ENCODE peak calls at places on chromosomes 2 and 18, in five cellular contexts. One of them, this sample, is unnamed. For H3K9me2, the result is how much of the 10 kb centered on the place peaks cover.

GRCh38 chr2:54329482-54330225 is 73.6 kb upstream of the TSPYL6 start:
- DNase-seq in OCI-LY7: peak
- DNase-seq in GM23338: no peak
- DNase-seq in SK-N-SH: peak
- DNase-seq in HCT116: no peak
- DNase-seq in this sample: peak

GRCh38 chr18:54149078-54149697 is 75.3 kb downstream of the MBD2 start:
- DNase-seq in OCI-LY7: no peak
- DNase-seq in GM23338: peak
- DNase-seq in SK-N-SH: no peak
- DNase-seq in HCT116: peak
- DNase-seq in this sample: peak

GRCh38 chr2:147358375-147358774 is 486.5 kb upstream of the ACVR2A start:
- DNase-seq in OCI-LY7: no peak
- DNase-seq in GM23338: no peak
- DNase-seq in SK-N-SH: no peak
- DNase-seq in HCT116: no peak
- DNase-seq in this sample: no peak

GRCh38 chr18:12361770-12362378 is 15.2 kb downstream of the AFG3L2 start:
- DNase-seq in OCI-LY7: no peak
- DNase-seq in GM23338: no peak
- DNase-seq in SK-N-SH: peak
- DNase-seq in HCT116: no peak
- DNase-seq in this sample: peak

GRCh38 chr2:26692814-26693286 is 328 bp downstream of the KCNK3 start:
- DNase-seq in OCI-LY7: no peak
- DNase-seq in GM23338: peak
- DNase-seq in SK-N-SH: peak
- DNase-seq in HCT116: no peak
- DNase-seq in this sample: no peak

GRCh38 chr18:1784113-1784512 is 787.2 kb downstream of the METTL4 start:
- DNase-seq in OCI-LY7: no peak
- DNase-seq in GM23338: peak
- DNase-seq in SK-N-SH: no peak
- DNase-seq in HCT116: no peak
- DNase-seq in this sample: no peak

GRCh38 chr2:187890690-187891089 is 336.5 kb upstream of the TFPI start:
- DNase-seq in OCI-LY7: no peak
- DNase-seq in GM23338: peak
- DNase-seq in SK-N-SH: no peak
- DNase-seq in HCT116: no peak
- DNase-seq in this sample: no peak

GRCh38 chr2:177604291-177605065 is 211.9 kb downstream of the AGPS start:
- DNase-seq in OCI-LY7: peak
- DNase-seq in GM23338: peak
- DNase-seq in SK-N-SH: peak
- DNase-seq in HCT116: peak
- DNase-seq in this sample: peak

GRCh38 chr2:36672199-36672598 is 24.3 kb upstream of the VIT start:
- DNase-seq in OCI-LY7: peak
- DNase-seq in GM23338: peak
- DNase-seq in SK-N-SH: no peak
- DNase-seq in HCT116: peak
- DNase-seq in this sample: peak

GRCh38 chr2:39095624-39096023 is 25.2 kb downstream of the SOS1 start:
- DNase-seq in OCI-LY7: no peak
- DNase-seq in GM23338: no peak
- DNase-seq in SK-N-SH: no peak
- DNase-seq in HCT116: no peak
- DNase-seq in this sample: no peak

GRCh38 chr18:35605686-35606417 is 24.3 kb downstream of the GALNT1 start:
- DNase-seq in OCI-LY7: no peak
- DNase-seq in GM23338: no peak
- DNase-seq in SK-N-SH: no peak
- DNase-seq in HCT116: no peak
- DNase-seq in this sample: peak

GRCh38 chr18:34977787-34978532 is 63.3 kb upstream of the MAPRE2 start:
- DNase-seq in OCI-LY7: peak
- DNase-seq in GM23338: peak
- DNase-seq in SK-N-SH: peak
- DNase-seq in HCT116: no peak
- DNase-seq in this sample: no peak

GRCh38 chr2:102046135-102046901 is 54.6 kb downstream of the IL1R2 start:
- DNase-seq in OCI-LY7: no peak
- DNase-seq in GM23338: no peak
- DNase-seq in SK-N-SH: no peak
- DNase-seq in HCT116: no peak
- DNase-seq in this sample: no peak

GRCh38 chr2:203341741-203342310 is 13.6 kb downstream of the ABI2 start:
- DNase-seq in OCI-LY7: no peak
- DNase-seq in GM23338: no peak
- DNase-seq in SK-N-SH: no peak
- DNase-seq in HCT116: no peak
- DNase-seq in this sample: peak

GRCh38 chr2:85326946-85327756 is 638 bp downstream of the TGOLN2 start:
- DNase-seq in OCI-LY7: peak
- DNase-seq in GM23338: peak
- DNase-seq in SK-N-SH: no peak
- DNase-seq in HCT116: no peak
- DNase-seq in this sample: peak

GRCh38 chr18:12686100-12686499 is 16.4 kb downstream of the CEP76 start:
- DNase-seq in OCI-LY7: peak
- DNase-seq in GM23338: peak
- DNase-seq in SK-N-SH: peak
- DNase-seq in HCT116: peak
- DNase-seq in this sample: peak

GRCh38 chr2:186423481-186423880 is 62.6 kb upstream of the ZC3H15 start:
- DNase-seq in OCI-LY7: no peak
- DNase-seq in GM23338: no peak
- DNase-seq in SK-N-SH: no peak
- DNase-seq in HCT116: no peak
- DNase-seq in this sample: no peak

GRCh38 chr2:160388464-160389263 is 104.9 kb downstream of the RBMS1 start:
- DNase-seq in OCI-LY7: peak
- DNase-seq in GM23338: peak
- DNase-seq in SK-N-SH: no peak
- DNase-seq in HCT116: no peak
- DNase-seq in this sample: no peak

GRCh38 chr2:165054667-165055066 is 99.3 kb upstream of the SLC38A11 start:
- DNase-seq in OCI-LY7: no peak
- DNase-seq in GM23338: no peak
- DNase-seq in SK-N-SH: no peak
- DNase-seq in HCT116: no peak
- DNase-seq in this sample: no peak

GRCh38 chr2:9232886-9233285 is 26.3 kb downstream of the ASAP2 start:
- DNase-seq in OCI-LY7: no peak
- DNase-seq in GM23338: no peak
- DNase-seq in SK-N-SH: peak
- DNase-seq in HCT116: peak
- DNase-seq in this sample: no peak

GRCh38 chr2:158890296-158890905 is 78.0 kb upstream of the TANC1 start:
- DNase-seq in OCI-LY7: no peak
- DNase-seq in GM23338: no peak
- DNase-seq in SK-N-SH: no peak
- DNase-seq in HCT116: no peak
- DNase-seq in this sample: no peak

GRCh38 chr2:201643216-201643651 is at the start of gene TMEM237:
- DNase-seq in OCI-LY7: peak
- DNase-seq in GM23338: peak
- DNase-seq in SK-N-SH: peak
- DNase-seq in HCT116: peak
- DNase-seq in this sample: peak

GRCh38 chr2:236793041-236794011 is 223.7 kb downstream of the ACKR3 start:
- DNase-seq in OCI-LY7: no peak
- DNase-seq in GM23338: peak
- DNase-seq in SK-N-SH: no peak
- DNase-seq in HCT116: no peak
- DNase-seq in this sample: no peak

GRCh38 chr2:17470855-17471641 is 47.2 kb downstream of the RAD51AP2 start:
- DNase-seq in OCI-LY7: peak
- DNase-seq in GM23338: peak
- DNase-seq in SK-N-SH: peak
- DNase-seq in HCT116: peak
- DNase-seq in this sample: peak

DNA sequence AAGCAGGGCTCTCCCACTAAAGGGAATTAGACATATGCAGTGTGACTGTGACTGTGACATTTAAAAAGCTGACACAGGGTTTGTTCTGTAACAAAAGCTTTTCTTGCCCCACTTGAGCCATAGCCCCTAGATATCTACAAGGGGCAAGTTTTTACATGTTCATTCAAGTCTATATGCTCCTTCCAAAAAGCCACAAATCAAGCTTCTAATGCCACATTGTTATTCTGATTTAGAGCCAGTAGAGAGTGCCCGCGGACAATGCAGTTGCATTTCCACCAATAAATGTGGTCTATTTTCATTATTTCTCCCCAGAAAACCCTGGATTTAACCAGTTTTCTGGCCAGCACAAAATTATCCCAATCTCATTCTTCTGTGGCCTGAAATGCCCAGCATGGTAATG is 9.9 kb downstream of the ARHGAP25 start:
- DNase-seq in OCI-LY7: no peak
- DNase-seq in GM23338: peak
- DNase-seq in SK-N-SH: no peak
- DNase-seq in HCT116: no peak
- DNase-seq in this sample: peak
- TF ChIP-seq EZH2phosphoT487 in OCI-LY7: no peak
- TF ChIP-seq EZH2phosphoT487 in GM23338: no peak
- TF ChIP-seq EZH2phosphoT487 in SK-N-SH: no peak
- TF ChIP-seq EZH2phosphoT487 in HCT116: no peak
- TF ChIP-seq EZH2phosphoT487 in this sample: no peak

DNA sequence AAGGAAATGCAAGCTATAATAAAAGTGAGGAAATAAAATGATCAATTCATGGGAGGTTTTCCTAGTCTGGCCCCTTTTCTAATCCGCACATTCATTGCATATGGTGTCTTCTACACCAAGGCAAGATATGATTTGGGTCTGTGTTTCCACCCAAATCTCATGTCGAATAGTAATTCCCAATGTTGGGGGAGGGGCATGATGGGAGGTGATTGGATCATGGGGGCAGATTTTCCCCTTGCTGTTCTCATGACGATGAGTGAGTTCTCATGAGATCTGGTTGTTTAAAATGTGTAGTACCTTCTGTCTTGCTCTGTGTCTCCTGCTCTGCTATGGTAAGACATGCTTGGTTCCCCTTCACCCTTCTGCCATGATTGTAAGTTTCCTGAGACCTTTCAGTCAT is 315.4 kb downstream of the CYRIA start:
- DNase-seq in OCI-LY7: no peak
- DNase-seq in GM23338: no peak
- DNase-seq in SK-N-SH: no peak
- DNase-seq in HCT116: no peak
- DNase-seq in this sample: no peak
- H3K9me2 ChIP-seq in OCI-LY7: under half
- H3K9me2 ChIP-seq in GM23338: under half
- H3K9me2 ChIP-seq in SK-N-SH: under half
- H3K9me2 ChIP-seq in HCT116: under half
- H3K9me2 ChIP-seq in this sample: under half

GRCh38 chr18:77899972-77900754 is 650.5 kb downstream of the GALR1 start:
- DNase-seq in OCI-LY7: no peak
- DNase-seq in GM23338: peak
- DNase-seq in SK-N-SH: peak
- DNase-seq in HCT116: no peak
- DNase-seq in this sample: peak
- TF ChIP-seq EZH2phosphoT487 in OCI-LY7: no peak
- TF ChIP-seq EZH2phosphoT487 in GM23338: no peak
- TF ChIP-seq EZH2phosphoT487 in SK-N-SH: no peak
- TF ChIP-seq EZH2phosphoT487 in HCT116: no peak
- TF ChIP-seq EZH2phosphoT487 in this sample: no peak

DNA sequence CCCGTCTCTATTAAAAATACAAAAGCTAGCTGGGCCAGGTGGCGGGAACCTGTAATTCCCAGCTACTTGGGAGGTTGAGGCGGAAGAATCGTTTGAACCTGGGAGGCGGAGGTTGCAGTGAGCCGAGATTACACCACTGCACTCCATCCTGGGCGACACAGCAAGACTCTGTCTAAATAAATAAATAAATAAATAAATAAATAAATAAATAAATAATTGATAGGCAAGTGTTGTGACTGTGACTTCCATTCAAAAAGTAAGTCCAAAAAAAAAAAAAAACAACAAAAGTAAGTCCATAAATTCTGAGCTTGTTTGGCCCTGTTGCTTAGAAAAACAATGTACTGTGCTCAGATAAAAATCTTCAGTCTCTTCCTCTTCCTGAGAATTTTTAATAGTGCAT is 2.2 kb downstream of the STON1 start:
- DNase-seq in OCI-LY7: no peak
- DNase-seq in GM23338: no peak
- DNase-seq in SK-N-SH: no peak
- DNase-seq in HCT116: no peak
- DNase-seq in this sample: no peak
- H3K9me2 ChIP-seq in OCI-LY7: under half
- H3K9me2 ChIP-seq in GM23338: under half
- H3K9me2 ChIP-seq in SK-N-SH: under half
- H3K9me2 ChIP-seq in HCT116: under half
- H3K9me2 ChIP-seq in this sample: under half

GRCh38 chr18:31720867-31721266 is 36.5 kb upstream of the B4GALT6 start:
- DNase-seq in OCI-LY7: no peak
- DNase-seq in GM23338: no peak
- DNase-seq in SK-N-SH: no peak
- DNase-seq in HCT116: no peak
- DNase-seq in this sample: no peak
- TF ChIP-seq EZH2phosphoT487 in OCI-LY7: no peak
- TF ChIP-seq EZH2phosphoT487 in GM23338: no peak
- TF ChIP-seq EZH2phosphoT487 in SK-N-SH: no peak
- TF ChIP-seq EZH2phosphoT487 in HCT116: no peak
- TF ChIP-seq EZH2phosphoT487 in this sample: no peak

DNA sequence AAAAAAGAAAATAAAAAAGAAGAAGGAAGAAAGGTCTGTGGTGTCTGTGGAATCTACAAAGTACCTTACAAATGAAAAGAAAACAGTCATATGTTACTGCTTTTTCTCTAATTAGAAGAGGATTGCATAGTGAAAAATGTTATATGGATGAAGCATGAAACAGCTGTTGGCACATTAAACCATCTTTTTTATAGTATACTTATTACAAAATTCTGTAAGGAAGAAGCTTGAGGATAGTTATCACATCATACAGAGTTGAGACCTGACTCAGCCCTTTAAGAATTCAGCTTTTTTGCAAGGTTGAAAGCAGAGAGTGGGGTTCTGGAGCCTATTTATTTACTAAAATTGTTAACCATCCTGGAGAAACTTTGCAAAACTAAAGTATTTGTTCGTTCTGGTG is 222.7 kb downstream of the PHLPP1 start:
- DNase-seq in OCI-LY7: no peak
- DNase-seq in GM23338: no peak
- DNase-seq in SK-N-SH: no peak
- DNase-seq in HCT116: no peak
- DNase-seq in this sample: peak
- H3K9me2 ChIP-seq in OCI-LY7: under half
- H3K9me2 ChIP-seq in GM23338: under half
- H3K9me2 ChIP-seq in SK-N-SH: under half
- H3K9me2 ChIP-seq in HCT116: under half
- H3K9me2 ChIP-seq in this sample: under half